ENCODE peak calls at places on chromosomes 12 and 14, in eight cellular contexts. One of them, this sample, is unnamed.

GRCh38 chr14:24372701-24373416 is 4.9 kb downstream of the NFATC4 start:
- DNase-seq in endodermal cell: peak
- DNase-seq in lower lobe of right lung: no peak
- DNase-seq in bronchial epithelial cell: no peak
- DNase-seq in HFF-Myc: no peak
- DNase-seq in GM12865: no peak
- DNase-seq in CD8-positive, alpha-beta T cell: no peak
- DNase-seq in WERI-Rb-1: no peak
- DNase-seq in this sample: no peak

GRCh38 chr14:103724116-103724515 is 8.5 kb downstream of the ZFYVE21 start:
- DNase-seq in bronchial epithelial cell: no peak
- DNase-seq in GM12865: no peak
- DNase-seq in lower lobe of right lung: no peak
- DNase-seq in CD8-positive, alpha-beta T cell: no peak
- DNase-seq in endodermal cell: no peak
- DNase-seq in HFF-Myc: no peak
- DNase-seq in WERI-Rb-1: no peak
- DNase-seq in this sample: peak

GRCh38 chr12:131139363-131140068 is 185.8 kb downstream of the ADGRD1 start:
- DNase-seq in CD8-positive, alpha-beta T cell: no peak
- DNase-seq in HFF-Myc: no peak
- DNase-seq in GM12865: no peak
- DNase-seq in bronchial epithelial cell: no peak
- DNase-seq in endodermal cell: no peak
- DNase-seq in lower lobe of right lung: no peak
- DNase-seq in WERI-Rb-1: no peak
- DNase-seq in this sample: no peak

GRCh38 chr12:126890097-126890496 is 1376.9 kb upstream of the TMEM132C start:
- DNase-seq in CD8-positive, alpha-beta T cell: no peak
- DNase-seq in WERI-Rb-1: no peak
- DNase-seq in HFF-Myc: no peak
- DNase-seq in endodermal cell: no peak
- DNase-seq in lower lobe of right lung: no peak
- DNase-seq in bronchial epithelial cell: no peak
- DNase-seq in GM12865: no peak
- DNase-seq in this sample: no peak

GRCh38 chr14:92792885-92793284 is 1.2 kb upstream of the GOLGA5 start:
- DNase-seq in bronchial epithelial cell: peak
- DNase-seq in endodermal cell: no peak
- DNase-seq in WERI-Rb-1: no peak
- DNase-seq in GM12865: no peak
- DNase-seq in CD8-positive, alpha-beta T cell: no peak
- DNase-seq in lower lobe of right lung: no peak
- DNase-seq in HFF-Myc: no peak
- DNase-seq in this sample: peak

GRCh38 chr14:75578786-75579781 is 664 bp downstream of the FLVCR2 start:
- DNase-seq in HFF-Myc: no peak
- DNase-seq in lower lobe of right lung: peak
- DNase-seq in CD8-positive, alpha-beta T cell: no peak
- DNase-seq in GM12865: no peak
- DNase-seq in WERI-Rb-1: peak
- DNase-seq in bronchial epithelial cell: peak
- DNase-seq in endodermal cell: no peak
- DNase-seq in this sample: peak

GRCh38 chr14:54606631-54607133 is 39.8 kb downstream of the SAMD4A start:
- DNase-seq in CD8-positive, alpha-beta T cell: no peak
- DNase-seq in HFF-Myc: no peak
- DNase-seq in WERI-Rb-1: no peak
- DNase-seq in endodermal cell: no peak
- DNase-seq in GM12865: no peak
- DNase-seq in lower lobe of right lung: no peak
- DNase-seq in bronchial epithelial cell: no peak
- DNase-seq in this sample: no peak

GRCh38 chr12:103505371-103506236 is 9.8 kb upstream of the C12orf42 start:
- DNase-seq in endodermal cell: no peak
- DNase-seq in bronchial epithelial cell: peak
- DNase-seq in CD8-positive, alpha-beta T cell: no peak
- DNase-seq in lower lobe of right lung: no peak
- DNase-seq in WERI-Rb-1: no peak
- DNase-seq in HFF-Myc: no peak
- DNase-seq in GM12865: peak
- DNase-seq in this sample: no peak

GRCh38 chr12:103469716-103470115 is 26.1 kb downstream of the C12orf42 start:
- DNase-seq in bronchial epithelial cell: no peak
- DNase-seq in GM12865: peak
- DNase-seq in CD8-positive, alpha-beta T cell: no peak
- DNase-seq in lower lobe of right lung: no peak
- DNase-seq in HFF-Myc: no peak
- DNase-seq in WERI-Rb-1: no peak
- DNase-seq in endodermal cell: no peak
- DNase-seq in this sample: no peak

GRCh38 chr14:101250948-101251811 is 310.1 kb upstream of the DIO3 start:
- DNase-seq in HFF-Myc: no peak
- DNase-seq in endodermal cell: peak
- DNase-seq in CD8-positive, alpha-beta T cell: no peak
- DNase-seq in lower lobe of right lung: peak
- DNase-seq in bronchial epithelial cell: no peak
- DNase-seq in GM12865: no peak
- DNase-seq in WERI-Rb-1: no peak
- DNase-seq in this sample: peak

GRCh38 chr12:30286345-30286926 is 409.2 kb downstream of the IPO8 start:
- DNase-seq in CD8-positive, alpha-beta T cell: no peak
- DNase-seq in endodermal cell: no peak
- DNase-seq in HFF-Myc: peak
- DNase-seq in lower lobe of right lung: no peak
- DNase-seq in WERI-Rb-1: peak
- DNase-seq in bronchial epithelial cell: peak
- DNase-seq in GM12865: peak
- DNase-seq in this sample: peak

GRCh38 chr14:65850429-65851145 is 438.1 kb downstream of the FUT8 start:
- DNase-seq in bronchial epithelial cell: peak
- DNase-seq in GM12865: peak
- DNase-seq in WERI-Rb-1: no peak
- DNase-seq in endodermal cell: peak
- DNase-seq in lower lobe of right lung: no peak
- DNase-seq in HFF-Myc: no peak
- DNase-seq in CD8-positive, alpha-beta T cell: peak
- DNase-seq in this sample: no peak

GRCh38 chr14:76412501-76412900 is 36.6 kb downstream of the ESRRB start:
- DNase-seq in CD8-positive, alpha-beta T cell: no peak
- DNase-seq in HFF-Myc: no peak
- DNase-seq in WERI-Rb-1: no peak
- DNase-seq in GM12865: no peak
- DNase-seq in bronchial epithelial cell: no peak
- DNase-seq in lower lobe of right lung: no peak
- DNase-seq in endodermal cell: no peak
- DNase-seq in this sample: no peak

GRCh38 chr12:75642226-75642625 is 130.8 kb upstream of the KRR1 start:
- DNase-seq in bronchial epithelial cell: peak
- DNase-seq in CD8-positive, alpha-beta T cell: no peak
- DNase-seq in lower lobe of right lung: no peak
- DNase-seq in HFF-Myc: no peak
- DNase-seq in WERI-Rb-1: no peak
- DNase-seq in GM12865: no peak
- DNase-seq in endodermal cell: no peak
- DNase-seq in this sample: no peak

GRCh38 chr12:64694130-64695078 is 64.8 kb downstream of the GNS start:
- DNase-seq in bronchial epithelial cell: no peak
- DNase-seq in GM12865: no peak
- DNase-seq in lower lobe of right lung: no peak
- DNase-seq in HFF-Myc: no peak
- DNase-seq in WERI-Rb-1: no peak
- DNase-seq in CD8-positive, alpha-beta T cell: no peak
- DNase-seq in endodermal cell: peak
- DNase-seq in this sample: no peak

GRCh38 chr12:121939190-121939589 is 20.8 kb downstream of the CFAP251 start:
- DNase-seq in WERI-Rb-1: no peak
- DNase-seq in GM12865: peak
- DNase-seq in endodermal cell: no peak
- DNase-seq in HFF-Myc: no peak
- DNase-seq in lower lobe of right lung: no peak
- DNase-seq in CD8-positive, alpha-beta T cell: no peak
- DNase-seq in bronchial epithelial cell: peak
- DNase-seq in this sample: no peak

GRCh38 chr12:130044991-130045621 is 117.2 kb upstream of the FZD10 start:
- DNase-seq in endodermal cell: peak
- DNase-seq in bronchial epithelial cell: no peak
- DNase-seq in CD8-positive, alpha-beta T cell: no peak
- DNase-seq in GM12865: no peak
- DNase-seq in WERI-Rb-1: peak
- DNase-seq in HFF-Myc: no peak
- DNase-seq in lower lobe of right lung: no peak
- DNase-seq in this sample: peak
- H3K4me3 ChIP-seq in endodermal cell: no peak
- H3K4me3 ChIP-seq in bronchial epithelial cell: no peak
- H3K4me3 ChIP-seq in CD8-positive, alpha-beta T cell: no peak
- H3K4me3 ChIP-seq in GM12865: no peak
- H3K4me3 ChIP-seq in WERI-Rb-1: peak
- H3K4me3 ChIP-seq in HFF-Myc: no peak
- H3K4me3 ChIP-seq in lower lobe of right lung: no peak
- H3K4me3 ChIP-seq in this sample: no peak

GRCh38 chr12:132909030-132909368 is 21.6 kb upstream of the CHFR start:
- DNase-seq in HFF-Myc: no peak
- DNase-seq in CD8-positive, alpha-beta T cell: no peak
- DNase-seq in GM12865: no peak
- DNase-seq in WERI-Rb-1: no peak
- DNase-seq in bronchial epithelial cell: no peak
- DNase-seq in endodermal cell: no peak
- DNase-seq in lower lobe of right lung: no peak
- DNase-seq in this sample: no peak

GRCh38 chr12:132908145-132909029 is 21.0 kb upstream of the CHFR start:
- DNase-seq in WERI-Rb-1: peak
- DNase-seq in HFF-Myc: peak
- DNase-seq in CD8-positive, alpha-beta T cell: peak
- DNase-seq in bronchial epithelial cell: peak
- DNase-seq in endodermal cell: peak
- DNase-seq in GM12865: peak
- DNase-seq in lower lobe of right lung: peak
- DNase-seq in this sample: peak

GRCh38 chr12:132904718-132905328 is 17.4 kb upstream of the CHFR start:
- DNase-seq in HFF-Myc: no peak
- DNase-seq in WERI-Rb-1: peak
- DNase-seq in CD8-positive, alpha-beta T cell: peak
- DNase-seq in bronchial epithelial cell: no peak
- DNase-seq in endodermal cell: peak
- DNase-seq in lower lobe of right lung: peak
- DNase-seq in GM12865: peak
- DNase-seq in this sample: peak

GRCh38 chr12:132907216-132907615 is 19.8 kb upstream of the CHFR start:
- DNase-seq in CD8-positive, alpha-beta T cell: no peak
- DNase-seq in HFF-Myc: no peak
- DNase-seq in endodermal cell: peak
- DNase-seq in lower lobe of right lung: no peak
- DNase-seq in GM12865: no peak
- DNase-seq in WERI-Rb-1: peak
- DNase-seq in bronchial epithelial cell: no peak
- DNase-seq in this sample: no peak
- H3K4me3 ChIP-seq in CD8-positive, alpha-beta T cell: no peak
- H3K4me3 ChIP-seq in HFF-Myc: no peak
- H3K4me3 ChIP-seq in endodermal cell: no peak
- H3K4me3 ChIP-seq in lower lobe of right lung: no peak
- H3K4me3 ChIP-seq in GM12865: no peak
- H3K4me3 ChIP-seq in WERI-Rb-1: peak
- H3K4me3 ChIP-seq in bronchial epithelial cell: no peak
- H3K4me3 ChIP-seq in this sample: no peak

DNA sequence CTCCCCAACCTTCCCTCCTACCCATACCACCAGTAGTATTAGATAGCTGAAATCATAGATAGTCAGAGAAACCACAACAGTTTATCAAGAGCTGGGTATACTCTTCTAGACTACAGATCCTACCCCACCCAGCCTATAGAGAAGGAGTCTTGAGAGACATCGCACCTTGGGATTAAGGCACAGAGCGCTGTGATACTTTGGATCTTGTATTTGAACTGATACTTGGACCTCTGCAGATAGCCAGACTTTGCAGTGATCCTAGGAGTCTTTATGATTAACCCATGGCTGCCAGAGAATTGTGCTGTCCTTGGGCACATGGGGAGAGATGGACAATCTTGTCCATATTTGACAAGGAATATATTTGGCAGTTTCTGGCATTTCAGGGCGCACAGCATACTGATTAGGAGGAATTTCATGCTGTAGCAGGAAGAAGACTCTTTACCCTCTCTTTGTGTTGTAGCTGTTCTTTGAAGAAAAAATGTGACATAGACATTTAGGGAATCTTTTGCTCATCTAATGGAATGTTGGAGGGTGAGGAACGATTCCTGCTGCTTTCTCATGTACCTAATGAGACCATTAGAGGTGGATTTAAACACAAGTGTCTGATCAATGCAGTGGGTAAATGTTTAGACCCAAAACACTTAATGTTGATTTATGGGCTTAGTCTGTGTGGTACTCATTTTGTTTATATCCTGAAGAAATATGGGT is 1.0 kb downstream of the RBMS2 start:
- DNase-seq in bronchial epithelial cell: peak
- DNase-seq in GM12865: no peak
- DNase-seq in endodermal cell: peak
- DNase-seq in HFF-Myc: no peak
- DNase-seq in lower lobe of right lung: no peak
- DNase-seq in WERI-Rb-1: no peak
- DNase-seq in CD8-positive, alpha-beta T cell: no peak
- DNase-seq in this sample: no peak
- H3K4me3 ChIP-seq in bronchial epithelial cell: peak
- H3K4me3 ChIP-seq in GM12865: peak
- H3K4me3 ChIP-seq in endodermal cell: peak
- H3K4me3 ChIP-seq in HFF-Myc: peak
- H3K4me3 ChIP-seq in lower lobe of right lung: peak
- H3K4me3 ChIP-seq in WERI-Rb-1: peak
- H3K4me3 ChIP-seq in CD8-positive, alpha-beta T cell: no peak
- H3K4me3 ChIP-seq in this sample: peak

GRCh38 chr14:72800848-72801370 is 93.0 kb downstream of the DPF3 start:
- DNase-seq in endodermal cell: no peak
- DNase-seq in GM12865: no peak
- DNase-seq in lower lobe of right lung: no peak
- DNase-seq in CD8-positive, alpha-beta T cell: no peak
- DNase-seq in WERI-Rb-1: no peak
- DNase-seq in HFF-Myc: no peak
- DNase-seq in bronchial epithelial cell: no peak
- DNase-seq in this sample: no peak

GRCh38 chr14:72802588-72802946 is 91.3 kb downstream of the DPF3 start:
- DNase-seq in GM12865: no peak
- DNase-seq in lower lobe of right lung: no peak
- DNase-seq in endodermal cell: no peak
- DNase-seq in bronchial epithelial cell: no peak
- DNase-seq in HFF-Myc: no peak
- DNase-seq in CD8-positive, alpha-beta T cell: no peak
- DNase-seq in WERI-Rb-1: no peak
- DNase-seq in this sample: no peak

GRCh38 chr14:72801381-72801812 is 92.5 kb downstream of the DPF3 start:
- DNase-seq in HFF-Myc: peak
- DNase-seq in GM12865: peak
- DNase-seq in CD8-positive, alpha-beta T cell: no peak
- DNase-seq in endodermal cell: no peak
- DNase-seq in lower lobe of right lung: no peak
- DNase-seq in bronchial epithelial cell: peak
- DNase-seq in WERI-Rb-1: no peak
- DNase-seq in this sample: no peak

GRCh38 chr14:72801841-72802587 is 91.9 kb downstream of the DPF3 start:
- DNase-seq in bronchial epithelial cell: peak
- DNase-seq in GM12865: no peak
- DNase-seq in endodermal cell: no peak
- DNase-seq in WERI-Rb-1: no peak
- DNase-seq in lower lobe of right lung: no peak
- DNase-seq in CD8-positive, alpha-beta T cell: no peak
- DNase-seq in HFF-Myc: no peak
- DNase-seq in this sample: no peak

GRCh38 chr14:72804653-72805180 is 89.2 kb downstream of the DPF3 start:
- DNase-seq in GM12865: no peak
- DNase-seq in endodermal cell: no peak
- DNase-seq in WERI-Rb-1: no peak
- DNase-seq in HFF-Myc: no peak
- DNase-seq in lower lobe of right lung: no peak
- DNase-seq in CD8-positive, alpha-beta T cell: no peak
- DNase-seq in bronchial epithelial cell: no peak
- DNase-seq in this sample: no peak
- H3K4me3 ChIP-seq in GM12865: no peak
- H3K4me3 ChIP-seq in endodermal cell: no peak
- H3K4me3 ChIP-seq in WERI-Rb-1: no peak
- H3K4me3 ChIP-seq in HFF-Myc: no peak
- H3K4me3 ChIP-seq in lower lobe of right lung: no peak
- H3K4me3 ChIP-seq in CD8-positive, alpha-beta T cell: no peak
- H3K4me3 ChIP-seq in bronchial epithelial cell: no peak
- H3K4me3 ChIP-seq in this sample: no peak

This sample was measured in H7.